ENCODE peak calls at places on chromosomes 12 and 14, in six cellular contexts. N is COLO829, L is GM23248, T is stomach, Q is NCI-H1436 treated with DMSO at 0.1 percent for 48 hours, R is EL. K is an unnamed sample.

GRCh38 chr12:96241484-96242256 is 47.5 kb downstream of the ELK3 start:
- DNase-seq in N (no peak), L (peak; percentile 99), T (no peak), Q (no peak), R (no peak), K (peak; percentile 98)

GRCh38 chr12:47745485-47746041 is 13.1 kb downstream of the RAPGEF3 start:
- DNase-seq in N (no peak), L (no peak), T (no peak), Q (no peak), R (no peak), K (no peak)

GRCh38 chr12:115324949-115325638 is 641.1 kb upstream of the TBX3 start:
- DNase-seq in N (no peak), L (no peak), T (peak; percentile 32), Q (no peak), R (no peak), K (no peak)

GRCh38 chr12:55686366-55687010 is 21.2 kb downstream of the ITGA7 start:
- DNase-seq in N (no peak), L (peak; percentile 34), T (no peak), Q (no peak), R (peak; percentile 21), K (no peak)

GRCh38 chr14:84006643-84007137 is 1523.3 kb upstream of the FLRT2 start:
- DNase-seq in N (no peak), L (no peak), T (no peak), Q (no peak), R (no peak), K (no peak)

GRCh38 chr12:15527201-15527782 is 205.0 kb downstream of the PTPRO start:
- DNase-seq in N (no peak), L (peak; percentile 60), T (peak; percentile 32), Q (no peak), R (peak; percentile 19), K (no peak)

GRCh38 chr12:12172106-12172511 is 94.7 kb downstream of the LRP6 start:
- DNase-seq in N (no peak), L (peak; percentile 46), T (no peak), Q (no peak), R (peak; percentile 55), K (peak; percentile 80)

GRCh38 chr14:58665773-58666500 is 28.2 kb downstream of the DACT1 start:
- DNase-seq in N (no peak), L (peak; percentile 14), T (no peak), Q (no peak), R (no peak), K (no peak)

GRCh38 chr12:2417761-2418160 is 365.0 kb downstream of the CACNA1C start:
- DNase-seq in N (no peak), L (no peak), T (no peak), Q (no peak), R (no peak), K (no peak)

GRCh38 chr14:53023325-53023724 is 72.5 kb upstream of the FERMT2 start:
- DNase-seq in N (no peak), L (no peak), T (no peak), Q (no peak), R (no peak), K (no peak)

GRCh38 chr12:56898938-56899337 is 35.3 kb downstream of the SDR9C7 start:
- DNase-seq in N (no peak), L (no peak), T (no peak), Q (no peak), R (no peak), K (no peak)

GRCh38 chr14:94748667-94749347 is 21.1 kb downstream of the GSC start:
- DNase-seq in N (peak; percentile 40), L (no peak), T (peak; percentile 32), Q (no peak), R (peak; percentile 15), K (no peak)

GRCh38 chr14:94364964-94365363 is 23.4 kb downstream of the SERPINA1 start:
- DNase-seq in N (no peak), L (no peak), T (no peak), Q (no peak), R (no peak), K (no peak)

K was measured in AG10803.